ENCODE peak calls at places on chromosomes 11 and 22, in five cellular contexts. F is IMR-90, V is fibroblast of lung, C is fibroblast of mammary gland, G is nucleus accumbens. O is an unnamed sample.

GRCh38 chr22:21022955-21023614 is 8.1 kb downstream of the P2RX6 start:
- DNase-seq in F (no peak), G (no peak), C (no peak), V (no peak), O (no peak)

GRCh38 chr11:70032943-70033710 is 45.0 kb upstream of the ANO1 start:
- DNase-seq in G (no peak), C (no peak), V (no peak), F (no peak), O (no peak)

GRCh38 chr11:45622861-45623260 is 42.6 kb downstream of the CHST1 start:
- DNase-seq in C (no peak), G (no peak), F (no peak), V (no peak), O (peak)

GRCh38 chr11:43913829-43914380 is 28.5 kb upstream of the C11orf96 start:
- DNase-seq in F (no peak), V (no peak), G (no peak), C (no peak), O (no peak)

GRCh38 chr11:116976941-116977570 is 121.2 kb downstream of the SIK3 start:
- DNase-seq in F (no peak), C (peak), G (no peak), V (peak), O (peak)

GRCh38 chr22:43666511-43666910 is 145.6 kb downstream of the EFCAB6 start:
- DNase-seq in C (no peak), F (no peak), V (no peak), G (no peak), O (no peak)

GRCh38 chr11:85029964-85030363 is 597.2 kb downstream of the DLG2 start:
- DNase-seq in F (peak), V (peak), G (no peak), C (peak), O (peak)

GRCh38 chr11:109012996-109013395 is 348.1 kb downstream of the DDX10 start:
- DNase-seq in G (no peak), C (no peak), F (no peak), V (no peak), O (no peak)